ENCODE peak calls at places on chromosomes 6 and 20, in five cellular contexts. H, B, U, N and T are unnamed samples.

GRCh38 chr6:143806282-143807102 is 36.6 kb upstream of the LTV1 start:
- DNase-seq in H (peak; percentile 69), N (no peak), B (peak; percentile 82), U (peak; percentile 14), T (no peak)

GRCh38 chr6:128239146-128239545 is 281.3 kb downstream of the PTPRK start:
- DNase-seq in N (no peak), B (no peak), U (no peak), H (no peak), T (no peak)

GRCh38 chr6:87822011-87822410 is 120.0 kb upstream of the AKIRIN2 start:
- DNase-seq in N (no peak), H (no peak), B (no peak), U (no peak), T (no peak)

GRCh38 chr6:47016236-47016635 is 25.9 kb downstream of the ADGRF1 start:
- DNase-seq in B (no peak), U (no peak), H (no peak), N (no peak), T (no peak)

GRCh38 chr6:62519574-62519973 is 233.5 kb upstream of the KHDRBS2 start:
- DNase-seq in N (no peak), U (no peak), B (no peak), H (no peak), T (no peak)

GRCh38 chr20:35564905-35565304 is 23.0 kb downstream of the ERGIC3 start:
- DNase-seq in U (no peak), B (no peak), N (no peak), H (no peak), T (no peak)

GRCh38 chr6:131029661-131030297 is 33.3 kb downstream of the EPB41L2 start:
- DNase-seq in U (peak; percentile 45), N (no peak), H (no peak), B (peak; percentile 67), T (no peak)

GRCh38 chr6:167572841-167573271 is 248.0 kb downstream of the TTLL2 start:
- DNase-seq in U (no peak), B (no peak), N (no peak), H (no peak), T (no peak)

GRCh38 chr6:44327096-44327495 is 13.9 kb upstream of the AARS2 start:
- DNase-seq in N (no peak), H (no peak), U (no peak), B (no peak), T (no peak)

GRCh38 chr20:62473200-62473585 is 2.6 kb downstream of the GATA5 start:
- DNase-seq in H (no peak), N (no peak), U (no peak), B (no peak), T (no peak)

GRCh38 chr6:125995972-125996580 is 9.7 kb downstream of the TRMT11 start:
- DNase-seq in N (peak; percentile 39), U (peak; percentile 74), H (peak; percentile 58), B (peak; percentile 67), T (peak; percentile 82)

GRCh38 chr6:167103041-167103816 is 19.7 kb upstream of the CCR6 start:
- DNase-seq in N (no peak), H (no peak), B (no peak), U (no peak), T (peak; percentile 72)

GRCh38 chr6:142300758-142301251 is 1.0 kb upstream of the ADGRG6 start:
- DNase-seq in U (peak; percentile 59), N (no peak), H (no peak), B (peak; percentile 76), T (no peak)

GRCh38 chr6:170172406-170172805 is 118.5 kb downstream of the DLL1 start:
- DNase-seq in U (no peak), H (no peak), N (no peak), B (no peak), T (no peak)

GRCh38 chr6:34834789-34835518 is 43.1 kb downstream of the BLTP3A start:
- DNase-seq in B (peak; percentile 73), U (peak; percentile 6), N (no peak), H (no peak), T (no peak)

GRCh38 chr6:144741659-144742058 is 456.5 kb downstream of the UTRN start:
- DNase-seq in N (no peak), U (no peak), B (no peak), H (no peak), T (no peak)

GRCh38 chr6:109002100-109002697 is 92.4 kb downstream of the SESN1 start:
- DNase-seq in N (no peak), U (no peak), H (no peak), B (peak; percentile 14), T (no peak)

GRCh38 chr6:25504661-25505060 is 147.4 kb upstream of the SCGN start:
- DNase-seq in H (no peak), U (no peak), B (no peak), N (no peak), T (no peak)

GRCh38 chr6:13725570-13725969 is 13.9 kb upstream of the RANBP9 start:
- DNase-seq in N (no peak), H (no peak), B (peak; percentile 30), U (peak; percentile 3), T (no peak)

GRCh38 chr6:122995930-122996796 is at the start of gene CLVS2:
- DNase-seq in H (no peak), B (no peak), U (no peak), N (no peak), T (peak; percentile 2)

GRCh38 chr6:43180985-43181384 is 1.0 kb upstream of the CUL9 start:
- DNase-seq in B (peak; percentile 24), H (no peak), U (no peak), N (no peak), T (no peak)

GRCh38 chr6:32774428-32774827 is 11.1 kb upstream of the HLA-DQB2 start:
- DNase-seq in N (no peak), B (no peak), U (no peak), H (no peak), T (peak; percentile 17)

GRCh38 chr6:4350571-4351505 is 215.5 kb upstream of the ECI2 start:
- DNase-seq in N (peak; percentile 44), U (no peak), H (no peak), B (peak; percentile 58), T (no peak)

GRCh38 chr6:63527658-63528514 is 44.4 kb upstream of the LOC128125822 start:
- DNase-seq in B (peak; percentile 83), U (peak; percentile 96), N (no peak), H (no peak), T (no peak)

GRCh38 chr6:148231572-148231971 is 111.1 kb upstream of the SASH1 start:
- DNase-seq in U (peak; percentile 97), H (no peak), B (peak; percentile 94), N (no peak), T (no peak)

GRCh38 chr6:134826889-134827737 is 122.8 kb downstream of the ALDH8A1 start:
- DNase-seq in H (no peak), U (no peak), B (peak; percentile 95), N (peak; percentile 81), T (no peak)

GRCh38 chr6:44127186-44128019 is at the start of the genes MRPL14 and TMEM63B:
- DNase-seq in H (peak; percentile 86), N (peak; percentile 86), B (peak; percentile 87), U (peak; percentile 81), T (peak; percentile 99)

GRCh38 chr6:33935439-33936080 is 131.8 kb upstream of the MLN start:
- DNase-seq in H (no peak), B (no peak), N (no peak), U (no peak), T (no peak)

GRCh38 chr20:37345339-37346231 is at the start of gene SRC:
- DNase-seq in H (peak; percentile 27), N (peak; percentile 85), U (peak; percentile 31), B (peak; percentile 85), T (peak; percentile 62)

GRCh38 chr20:7415427-7415826 is 524.8 kb downstream of the HAO1 start:
- DNase-seq in N (no peak), U (no peak), H (no peak), B (no peak), T (no peak)

GRCh38 chr6:42041131-42042055 is 8.9 kb upstream of the TAF8 start:
- DNase-seq in B (no peak), N (peak; percentile 58), H (no peak), U (no peak), T (no peak)

GRCh38 chr6:90758741-90759140 is 171.9 kb upstream of the MAP3K7 start:
- DNase-seq in H (no peak), B (no peak), N (no peak), U (no peak), T (no peak)

GRCh38 chr6:50143011-50143719 is 93.4 kb upstream of the DEFB112 start:
- DNase-seq in U (no peak), H (no peak), B (peak; percentile 10), N (no peak), T (no peak)

GRCh38 chr6:152750694-152751093 is at the start of gene VIP:
- DNase-seq in H (no peak), U (peak; percentile 63), N (no peak), B (peak; percentile 33), T (no peak)

GRCh38 chr6:52352239-52353008 is 9.5 kb upstream of the PAQR8 start:
- DNase-seq in U (peak; percentile 90), B (peak; percentile 99), N (no peak), H (no peak), T (peak; percentile 35)

GRCh38 chr6:166615059-166615770 is 11.8 kb downstream of the RPS6KA2 start:
- DNase-seq in B (peak; percentile 19), H (no peak), N (peak; percentile 58), U (no peak), T (no peak)